ENCODE peak calls at places on chromosomes 2 and 18, in six cellular contexts. One of them, this sample, is unnamed. For H3K4me1, the result is how much of the 10 kb centered on the place peaks cover.

GRCh38 chr2:61993422-61994024 is 88.0 kb downstream of the COMMD1 start:
- ATAC-seq in upper lobe of left lung: no peak
- ATAC-seq in A549: peak
- ATAC-seq in HepG2: peak
- ATAC-seq in GM12878: peak
- ATAC-seq in K562: peak
- ATAC-seq in this sample: no peak

GRCh38 chr18:31740180-31740579 is 20.5 kb downstream of the SLC25A52 start:
- ATAC-seq in upper lobe of left lung: no peak
- ATAC-seq in A549: no peak
- ATAC-seq in HepG2: no peak
- ATAC-seq in GM12878: no peak
- ATAC-seq in K562: no peak
- ATAC-seq in this sample: no peak

GRCh38 chr18:26526128-26526965 is 22.0 kb downstream of the KCTD1 start:
- ATAC-seq in upper lobe of left lung: no peak
- ATAC-seq in A549: no peak
- ATAC-seq in HepG2: no peak
- ATAC-seq in GM12878: no peak
- ATAC-seq in K562: no peak
- ATAC-seq in this sample: no peak

GRCh38 chr2:60719331-60719730 is 36.7 kb upstream of the PAPOLG start:
- ATAC-seq in upper lobe of left lung: no peak
- ATAC-seq in A549: no peak
- ATAC-seq in HepG2: no peak
- ATAC-seq in GM12878: no peak
- ATAC-seq in K562: no peak
- ATAC-seq in this sample: no peak

GRCh38 chr2:2328847-2329246 is 2.2 kb downstream of the MYT1L start:
- ATAC-seq in upper lobe of left lung: no peak
- ATAC-seq in A549: no peak
- ATAC-seq in HepG2: no peak
- ATAC-seq in GM12878: no peak
- ATAC-seq in K562: no peak
- ATAC-seq in this sample: no peak

GRCh38 chr2:240280621-240281020 is 140.2 kb upstream of the OTOS start:
- ATAC-seq in upper lobe of left lung: no peak
- ATAC-seq in A549: no peak
- ATAC-seq in HepG2: no peak
- ATAC-seq in GM12878: no peak
- ATAC-seq in K562: no peak
- ATAC-seq in this sample: no peak

GRCh38 chr2:240202616-240203015 is 62.2 kb upstream of the OTOS start:
- ATAC-seq in upper lobe of left lung: no peak
- ATAC-seq in A549: no peak
- ATAC-seq in HepG2: no peak
- ATAC-seq in GM12878: no peak
- ATAC-seq in K562: no peak
- ATAC-seq in this sample: no peak

GRCh38 chr2:181632733-181633401 is 24.0 kb downstream of the CERKL start:
- ATAC-seq in upper lobe of left lung: no peak
- ATAC-seq in A549: no peak
- ATAC-seq in HepG2: no peak
- ATAC-seq in GM12878: peak
- ATAC-seq in K562: no peak
- ATAC-seq in this sample: no peak

GRCh38 chr2:104521247-104521646 is 332.7 kb upstream of the POU3F3 start:
- ATAC-seq in upper lobe of left lung: no peak
- ATAC-seq in A549: no peak
- ATAC-seq in HepG2: peak
- ATAC-seq in GM12878: no peak
- ATAC-seq in K562: no peak
- ATAC-seq in this sample: no peak

GRCh38 chr2:196739031-196739430 is 60.5 kb downstream of the GTF3C3 start:
- ATAC-seq in upper lobe of left lung: no peak
- ATAC-seq in A549: no peak
- ATAC-seq in HepG2: no peak
- ATAC-seq in GM12878: no peak
- ATAC-seq in K562: no peak
- ATAC-seq in this sample: no peak

GRCh38 chr2:55031505-55031904 is 18.7 kb downstream of the RTN4 start:
- ATAC-seq in upper lobe of left lung: no peak
- ATAC-seq in A549: peak
- ATAC-seq in HepG2: peak
- ATAC-seq in GM12878: no peak
- ATAC-seq in K562: peak
- ATAC-seq in this sample: no peak

GRCh38 chr2:80822999-80823398 is 518.4 kb upstream of the LRRTM1 start:
- ATAC-seq in upper lobe of left lung: no peak
- ATAC-seq in A549: no peak
- ATAC-seq in HepG2: no peak
- ATAC-seq in GM12878: no peak
- ATAC-seq in K562: no peak
- ATAC-seq in this sample: no peak

GRCh38 chr2:201618744-201619654 is 24.3 kb downstream of the TMEM237 start:
- ATAC-seq in upper lobe of left lung: peak
- ATAC-seq in A549: no peak
- ATAC-seq in HepG2: peak
- ATAC-seq in GM12878: no peak
- ATAC-seq in K562: peak
- ATAC-seq in this sample: peak

GRCh38 chr18:76364282-76365259 is 130.5 kb downstream of the ZNF516 start:
- ATAC-seq in upper lobe of left lung: no peak
- ATAC-seq in A549: no peak
- ATAC-seq in HepG2: no peak
- ATAC-seq in GM12878: peak
- ATAC-seq in K562: no peak
- ATAC-seq in this sample: no peak

GRCh38 chr2:240921319-240922233 is 15.4 kb downstream of the CROCC2 start:
- ATAC-seq in upper lobe of left lung: no peak
- ATAC-seq in A549: peak
- ATAC-seq in HepG2: no peak
- ATAC-seq in GM12878: peak
- ATAC-seq in K562: no peak
- ATAC-seq in this sample: peak

GRCh38 chr2:29459445-29460179 is 344.4 kb downstream of the CLIP4 start:
- ATAC-seq in upper lobe of left lung: no peak
- ATAC-seq in A549: no peak
- ATAC-seq in HepG2: no peak
- ATAC-seq in GM12878: no peak
- ATAC-seq in K562: no peak
- ATAC-seq in this sample: no peak

GRCh38 chr18:38940863-38941531 is 1375.4 kb upstream of the CELF4 start:
- ATAC-seq in upper lobe of left lung: no peak
- ATAC-seq in A549: no peak
- ATAC-seq in HepG2: peak
- ATAC-seq in GM12878: peak
- ATAC-seq in K562: peak
- ATAC-seq in this sample: no peak

GRCh38 chr18:58491773-58492752 is 136.8 kb downstream of the ALPK2 start:
- ATAC-seq in upper lobe of left lung: no peak
- ATAC-seq in A549: peak
- ATAC-seq in HepG2: peak
- ATAC-seq in GM12878: peak
- ATAC-seq in K562: peak
- ATAC-seq in this sample: no peak

GRCh38 chr2:54675738-54676137 is 47.7 kb upstream of the EML6 start:
- ATAC-seq in upper lobe of left lung: no peak
- ATAC-seq in A549: peak
- ATAC-seq in HepG2: peak
- ATAC-seq in GM12878: no peak
- ATAC-seq in K562: no peak
- ATAC-seq in this sample: no peak

GRCh38 chr2:188380280-188380679 is 88.6 kb downstream of the GULP1 start:
- ATAC-seq in upper lobe of left lung: no peak
- ATAC-seq in A549: no peak
- ATAC-seq in HepG2: no peak
- ATAC-seq in GM12878: no peak
- ATAC-seq in K562: no peak
- ATAC-seq in this sample: no peak

GRCh38 chr2:237451582-237452469 is 35.2 kb upstream of the MLPH start:
- ATAC-seq in upper lobe of left lung: no peak
- ATAC-seq in A549: peak
- ATAC-seq in HepG2: peak
- ATAC-seq in GM12878: no peak
- ATAC-seq in K562: peak
- ATAC-seq in this sample: no peak

GRCh38 chr2:46683541-46683940 is 204.2 kb downstream of the TMEM247 start:
- ATAC-seq in upper lobe of left lung: no peak
- ATAC-seq in A549: no peak
- ATAC-seq in HepG2: peak
- ATAC-seq in GM12878: no peak
- ATAC-seq in K562: no peak
- ATAC-seq in this sample: no peak

GRCh38 chr2:64222942-64223511 is 78.8 kb upstream of the PELI1 start:
- ATAC-seq in upper lobe of left lung: no peak
- ATAC-seq in A549: no peak
- ATAC-seq in HepG2: no peak
- ATAC-seq in GM12878: peak
- ATAC-seq in K562: no peak
- ATAC-seq in this sample: no peak

GRCh38 chr2:200905618-200906296 is 16.6 kb downstream of the NIF3L1 start:
- ATAC-seq in upper lobe of left lung: peak
- ATAC-seq in A549: peak
- ATAC-seq in HepG2: peak
- ATAC-seq in GM12878: peak
- ATAC-seq in K562: peak
- ATAC-seq in this sample: peak

GRCh38 chr2:128091691-128092050 is 671 bp downstream of the UGGT1 start:
- ATAC-seq in upper lobe of left lung: no peak
- ATAC-seq in A549: no peak
- ATAC-seq in HepG2: peak
- ATAC-seq in GM12878: peak
- ATAC-seq in K562: peak
- ATAC-seq in this sample: no peak

GRCh38 chr2:172101707-172102158 is 967 bp downstream of the DLX2 start:
- ATAC-seq in upper lobe of left lung: no peak
- ATAC-seq in A549: no peak
- ATAC-seq in HepG2: peak
- ATAC-seq in GM12878: no peak
- ATAC-seq in K562: no peak
- ATAC-seq in this sample: no peak

DNA sequence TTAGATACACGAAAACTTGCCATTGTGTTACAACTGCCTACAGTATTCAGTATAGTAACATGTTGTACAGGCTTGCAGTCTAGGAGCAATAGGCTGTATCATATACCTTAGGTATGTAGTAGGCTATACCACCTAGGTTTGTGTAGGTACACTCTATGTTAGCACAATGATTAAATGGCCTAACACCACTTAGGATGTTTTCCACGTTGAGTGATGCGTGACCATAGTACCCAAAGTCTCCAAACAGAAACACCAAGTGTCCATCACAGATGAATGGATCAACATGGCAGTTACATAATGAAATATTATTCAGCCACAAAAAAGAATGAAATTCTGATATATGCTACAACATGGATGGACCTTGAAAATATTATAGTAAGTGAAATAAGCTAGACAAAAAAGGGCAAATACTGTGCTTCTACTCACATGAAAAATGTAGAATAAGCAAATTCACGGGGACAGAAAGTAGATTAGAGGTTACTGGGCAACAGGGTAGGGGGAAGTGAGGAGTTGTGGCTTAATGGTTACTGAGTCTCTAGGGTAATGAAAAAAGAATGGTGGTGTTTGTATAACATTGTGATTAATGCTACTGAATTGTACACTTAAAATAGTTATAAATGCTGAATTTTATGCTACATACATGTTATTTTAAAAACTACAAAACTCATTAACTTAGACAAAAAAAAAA is 62.6 kb downstream of the TMEM131 start:
- ATAC-seq in upper lobe of left lung: peak
- ATAC-seq in A549: no peak
- ATAC-seq in HepG2: no peak
- ATAC-seq in GM12878: peak
- ATAC-seq in K562: no peak
- ATAC-seq in this sample: no peak
- H3K4me1 ChIP-seq in upper lobe of left lung: under half
- H3K4me1 ChIP-seq in A549: under half
- H3K4me1 ChIP-seq in HepG2: under half
- H3K4me1 ChIP-seq in GM12878: half or more
- H3K4me1 ChIP-seq in K562: under half
- H3K4me1 ChIP-seq in this sample: under half

DNA sequence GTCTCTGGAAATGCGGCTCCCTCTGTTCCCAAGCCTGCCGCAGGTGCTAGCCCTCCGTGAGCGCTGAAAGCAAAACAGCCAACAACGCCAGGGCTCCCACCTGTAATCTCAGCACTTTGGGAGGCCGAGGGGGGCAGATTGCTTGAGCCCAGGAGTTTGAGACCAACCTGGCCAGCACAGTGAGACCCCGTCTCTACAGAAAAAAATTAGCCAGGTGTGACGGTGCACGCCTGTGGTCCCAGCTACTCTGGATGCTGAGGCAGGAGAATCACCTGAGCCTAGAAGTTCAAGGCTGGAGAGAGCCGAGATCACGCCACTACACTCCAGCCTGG is 41.3 kb upstream of the PTMA start:
- ATAC-seq in upper lobe of left lung: no peak
- ATAC-seq in A549: no peak
- ATAC-seq in HepG2: no peak
- ATAC-seq in GM12878: no peak
- ATAC-seq in K562: no peak
- ATAC-seq in this sample: no peak
- H3K4me3 ChIP-seq in upper lobe of left lung: no peak
- H3K4me3 ChIP-seq in A549: peak
- H3K4me3 ChIP-seq in HepG2: peak
- H3K4me3 ChIP-seq in GM12878: peak
- H3K4me3 ChIP-seq in K562: peak
- H3K4me3 ChIP-seq in this sample: peak

GRCh38 chr2:156155319-156155718 is 177.2 kb downstream of the NR4A2 start:
- ATAC-seq in upper lobe of left lung: no peak
- ATAC-seq in A549: no peak
- ATAC-seq in HepG2: no peak
- ATAC-seq in GM12878: no peak
- ATAC-seq in K562: no peak
- ATAC-seq in this sample: no peak

GRCh38 chr2:156156580-156156979 is 175.9 kb downstream of the NR4A2 start:
- ATAC-seq in upper lobe of left lung: no peak
- ATAC-seq in A549: no peak
- ATAC-seq in HepG2: peak
- ATAC-seq in GM12878: no peak
- ATAC-seq in K562: no peak
- ATAC-seq in this sample: no peak

GRCh38 chr2:156157670-156158069 is 174.9 kb downstream of the NR4A2 start:
- ATAC-seq in upper lobe of left lung: no peak
- ATAC-seq in A549: no peak
- ATAC-seq in HepG2: no peak
- ATAC-seq in GM12878: peak
- ATAC-seq in K562: no peak
- ATAC-seq in this sample: no peak
- TF ChIP-seq EP300 in upper lobe of left lung: no peak
- TF ChIP-seq EP300 in A549: no peak
- TF ChIP-seq EP300 in HepG2: no peak
- TF ChIP-seq EP300 in GM12878: no peak
- TF ChIP-seq EP300 in K562: no peak
- TF ChIP-seq EP300 in this sample: no peak

DNA sequence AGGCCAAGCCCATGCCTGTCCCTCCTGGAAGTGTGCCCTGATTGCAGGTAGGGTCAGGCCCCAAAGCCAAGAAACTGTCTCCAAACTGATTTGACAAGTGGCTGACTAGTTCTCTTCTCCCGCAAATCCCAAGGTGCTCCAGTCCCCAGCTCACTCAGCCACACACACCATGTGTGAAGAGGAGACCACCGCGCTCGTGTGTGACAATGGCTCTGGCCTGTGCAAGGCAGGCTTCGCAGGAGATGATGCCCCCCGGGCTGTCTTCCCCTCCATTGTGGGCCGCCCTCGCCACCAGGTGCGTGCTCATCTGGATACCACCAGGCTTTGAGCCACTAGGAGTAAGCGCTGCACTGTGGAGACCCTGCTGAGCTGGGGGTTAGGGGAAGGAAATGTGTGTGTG is 8.3 kb downstream of the ACTG2 start:
- ATAC-seq in upper lobe of left lung: no peak
- ATAC-seq in A549: no peak
- ATAC-seq in HepG2: no peak
- ATAC-seq in GM12878: no peak
- ATAC-seq in K562: no peak
- ATAC-seq in this sample: no peak
- H3K4me1 ChIP-seq in upper lobe of left lung: under half
- H3K4me1 ChIP-seq in A549: under half
- H3K4me1 ChIP-seq in HepG2: under half
- H3K4me1 ChIP-seq in GM12878: under half
- H3K4me1 ChIP-seq in K562: under half
- H3K4me1 ChIP-seq in this sample: under half